ENCODE peak calls at places on chromosome 9, in six cellular contexts. Y, M, L, O, B and F are unnamed samples.

GRCh38 chr9:108142142-108142503 is 652.6 kb upstream of the KLF4 start:
- DNase-seq in Y (no peak), M (no peak), L (no peak), O (no peak), B (no peak), F (no peak)

GRCh38 chr9:119649205-119649604 is 280.0 kb upstream of the BRINP1 start:
- DNase-seq in Y (no peak), M (no peak), L (no peak), O (no peak), B (no peak), F (no peak)

GRCh38 chr9:84839538-84839937 is 170.0 kb downstream of the NTRK2 start:
- DNase-seq in Y (no peak), M (no peak), L (no peak), O (no peak), B (no peak), F (no peak)

GRCh38 chr9:34553511-34554021 is 30.8 kb upstream of the ENHO start:
- DNase-seq in Y (no peak), M (no peak), L (no peak), O (no peak), B (no peak), F (no peak)

GRCh38 chr9:121736147-121736721 is 84.8 kb downstream of the DAB2IP start:
- DNase-seq in Y (peak), M (no peak), L (peak), O (no peak), B (peak), F (no peak)

GRCh38 chr9:36933676-36934215 is 100.3 kb downstream of the PAX5 start:
- DNase-seq in Y (no peak), M (no peak), L (no peak), O (no peak), B (no peak), F (no peak)

GRCh38 chr9:34544035-34544434 is 21.2 kb upstream of the ENHO start:
- DNase-seq in Y (no peak), M (no peak), L (no peak), O (peak), B (no peak), F (no peak)

GRCh38 chr9:37582548-37583157 is 6.5 kb upstream of the FBXO10 start:
- DNase-seq in Y (peak), M (no peak), L (peak), O (peak), B (peak), F (no peak)

GRCh38 chr9:81656004-81656403 is 33.3 kb downstream of the TLE1 start:
- DNase-seq in Y (no peak), M (no peak), L (no peak), O (peak), B (no peak), F (peak)

DNA sequence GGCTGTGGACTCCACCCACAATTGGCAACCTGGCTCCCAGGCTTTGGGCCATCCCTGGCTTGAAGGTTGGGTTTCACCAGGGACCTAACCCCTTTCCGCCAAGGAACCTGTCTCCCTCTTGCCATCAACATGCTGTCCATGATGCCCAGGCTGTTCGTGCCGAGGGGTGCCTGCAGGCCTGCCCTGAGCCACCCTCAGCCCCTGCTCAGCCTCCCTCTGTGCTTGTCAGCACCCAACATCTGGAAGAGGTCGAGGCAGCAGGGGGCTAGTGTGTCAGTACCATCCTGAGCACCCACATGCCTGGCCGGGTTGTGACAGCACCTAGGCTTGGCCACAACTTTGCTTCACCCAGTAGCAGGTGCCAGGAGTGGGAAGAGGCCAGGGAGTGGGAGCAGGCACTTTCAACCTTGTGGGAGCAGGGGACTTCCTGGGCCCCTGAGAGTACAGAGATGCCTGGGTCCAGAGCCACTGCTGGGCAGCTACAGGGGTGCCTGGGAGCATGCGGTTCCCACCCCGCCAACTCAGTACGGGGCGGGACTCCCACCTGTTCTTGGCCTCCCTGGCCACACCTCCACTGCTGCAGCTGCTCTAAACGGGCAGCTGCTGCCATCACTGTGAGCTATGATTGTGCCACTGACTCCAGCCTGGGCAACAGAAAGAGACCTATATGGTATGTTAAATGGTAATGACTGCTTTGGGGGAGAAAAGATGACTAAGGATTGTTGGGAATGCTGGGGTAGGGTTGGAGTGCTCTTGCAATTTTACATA is 6.3 kb downstream of the PDCD1LG2 start:
- DNase-seq in Y (no peak), M (no peak), L (no peak), O (no peak), B (no peak), F (no peak)
- TF ChIP-seq BHLHE40 in Y (no peak), M (no peak), L (no peak), O (no peak), B (no peak), F (peak)

DNA sequence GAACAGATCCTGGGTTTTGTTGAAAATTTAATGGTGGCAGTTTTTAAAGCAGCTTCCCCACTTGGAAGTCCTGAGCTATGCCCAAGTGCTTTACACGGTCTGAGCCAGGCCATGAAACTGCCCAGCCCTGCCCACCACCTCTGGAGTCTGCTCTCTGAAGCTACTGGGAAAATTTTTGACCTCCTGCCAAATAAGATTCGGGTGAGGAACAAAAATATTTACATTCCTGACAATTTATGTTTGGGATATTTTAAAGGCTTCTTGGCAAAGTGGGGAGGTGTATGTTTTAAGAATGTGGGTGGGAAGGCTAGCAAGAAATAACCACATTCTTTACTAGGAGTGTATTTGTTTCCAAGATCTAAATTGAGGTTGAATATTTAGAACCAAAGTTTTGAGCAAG is 50.0 kb downstream of the HACD4 start:
- DNase-seq in Y (peak), M (no peak), L (no peak), O (no peak), B (no peak), F (no peak)
- TF ChIP-seq BHLHE40 in Y (no peak), M (no peak), L (no peak), O (no peak), B (no peak), F (no peak)

GRCh38 chr9:76658510-76659231 is 105.6 kb upstream of the PCA3 start:
- DNase-seq in Y (peak), M (peak), L (peak), O (peak), B (peak), F (no peak)
- TF ChIP-seq BHLHE40 in Y (no peak), M (no peak), L (no peak), O (no peak), B (no peak), F (no peak)

DNA sequence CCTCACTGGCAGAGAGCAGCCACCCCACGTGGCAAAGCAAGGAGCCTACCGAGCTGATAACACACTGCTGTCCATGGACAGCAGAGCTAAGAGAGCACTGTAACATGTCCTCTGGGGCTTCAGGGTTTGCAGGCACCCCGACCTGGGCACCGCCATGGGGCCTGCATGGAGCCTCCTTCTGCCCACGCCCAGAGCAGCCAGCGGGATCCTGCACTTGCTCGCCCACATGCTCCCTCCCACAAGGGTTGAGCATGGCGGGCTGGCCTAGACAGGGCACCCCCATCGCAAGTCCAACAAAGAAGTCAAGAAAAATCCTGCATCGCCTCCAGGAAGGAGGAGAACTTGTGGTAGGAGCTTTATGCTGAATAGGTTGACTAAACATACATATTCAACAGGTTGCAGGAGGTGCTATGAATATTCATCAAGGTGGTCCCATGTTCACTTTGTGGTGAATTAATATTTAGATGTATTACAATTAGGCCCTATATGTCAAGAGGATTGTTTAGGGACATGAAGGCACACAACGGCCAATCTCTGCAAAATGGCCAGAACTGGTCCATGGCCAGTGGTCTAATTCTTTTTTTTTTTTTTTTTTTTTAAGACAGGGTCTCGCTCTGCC is 3.8 kb upstream of the MIGA2 start:
- DNase-seq in Y (no peak), M (no peak), L (no peak), O (no peak), B (no peak), F (no peak)
- TF ChIP-seq BHLHE40 in Y (no peak), M (no peak), L (no peak), O (no peak), B (no peak), F (no peak)

DNA sequence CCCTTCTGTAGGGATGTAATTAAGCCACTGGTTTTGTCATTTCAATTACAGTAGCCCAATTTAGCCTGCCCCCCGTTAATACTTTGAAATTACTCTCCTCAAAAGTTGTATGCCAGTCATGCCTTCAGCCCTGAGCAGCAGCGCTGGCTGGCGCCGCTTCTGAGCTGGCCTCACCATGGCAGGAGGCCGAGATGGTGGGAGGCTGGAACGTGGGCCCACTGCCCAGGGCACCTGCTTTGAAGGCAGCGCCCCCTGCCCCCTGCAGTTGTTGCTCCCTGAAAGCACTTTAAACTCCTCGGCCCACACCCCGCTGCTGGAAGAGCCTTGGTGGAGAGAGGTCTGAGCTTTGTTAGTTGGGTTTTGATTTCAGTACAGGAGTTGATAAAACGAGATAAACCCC is 9.2 kb downstream of the MVB12B start:
- DNase-seq in Y (no peak), M (no peak), L (no peak), O (no peak), B (no peak), F (no peak)
- TF ChIP-seq BHLHE40 in Y (no peak), M (no peak), L (no peak), O (no peak), B (no peak), F (no peak)

DNA sequence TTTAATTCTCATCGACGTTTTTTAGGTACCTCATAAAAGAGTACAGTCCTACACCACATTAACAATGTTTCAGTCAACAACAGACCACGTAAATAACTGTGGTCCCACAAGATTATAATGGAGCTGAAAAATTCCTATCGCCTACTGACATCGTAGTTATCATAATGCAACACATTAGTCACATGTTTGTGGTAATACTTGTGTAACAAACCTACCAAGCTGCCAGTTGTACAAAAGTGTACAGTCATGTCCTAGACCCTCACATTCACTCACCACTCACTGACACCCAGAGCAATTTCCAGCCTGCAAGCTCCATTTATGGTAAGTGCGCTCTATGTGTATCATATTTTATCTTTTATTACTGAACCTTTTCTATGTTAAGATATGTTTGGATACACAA is 16.8 kb downstream of the GNAQ start:
- DNase-seq in Y (peak), M (no peak), L (no peak), O (no peak), B (no peak), F (no peak)
- TF ChIP-seq BHLHE40 in Y (no peak), M (no peak), L (no peak), O (no peak), B (no peak), F (no peak)

DNA sequence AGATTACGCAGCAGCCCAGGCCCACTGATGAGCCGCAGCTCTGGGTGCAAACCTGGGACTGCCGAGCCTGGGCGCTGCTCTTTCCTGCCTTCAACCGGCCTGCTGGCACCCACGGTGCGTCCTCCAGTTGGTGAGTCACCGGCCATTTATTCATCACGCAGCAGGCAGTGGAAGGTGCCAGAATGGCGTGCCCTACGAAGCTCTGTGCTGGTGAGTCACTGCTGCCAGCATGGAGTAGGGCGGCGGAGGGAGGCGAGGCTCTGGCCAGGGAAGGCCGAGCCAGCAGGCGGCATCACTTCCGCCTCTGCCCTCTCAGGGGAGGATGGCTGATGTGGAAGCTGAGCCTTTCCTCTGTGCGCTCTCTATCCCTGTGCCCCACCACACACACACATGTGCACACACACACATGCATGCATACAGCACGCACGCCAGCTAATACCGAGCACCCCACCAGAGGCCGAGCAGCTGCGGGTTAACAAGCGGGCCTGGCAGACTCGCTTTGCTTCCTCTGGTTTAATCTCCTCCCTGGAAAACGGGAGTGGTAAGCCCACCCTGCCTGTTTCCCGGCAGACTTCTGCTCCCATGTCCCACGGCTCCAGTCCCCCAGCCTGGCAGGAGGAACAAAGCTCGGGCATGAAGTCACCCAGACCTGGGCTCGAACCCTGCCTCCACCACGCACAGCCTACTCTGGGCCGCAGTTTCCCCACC is 39.2 kb downstream of the OLFM1 start:
- DNase-seq in Y (no peak), M (no peak), L (peak), O (no peak), B (no peak), F (no peak)
- TF ChIP-seq BHLHE40 in Y (no peak), M (no peak), L (no peak), O (no peak), B (no peak), F (no peak)

GRCh38 chr9:127549218-127549617 is 62.9 kb upstream of the STXBP1 start:
- DNase-seq in Y (no peak), M (no peak), L (no peak), O (no peak), B (no peak), F (no peak)
- TF ChIP-seq BHLHE40 in Y (no peak), M (no peak), L (no peak), O (no peak), B (no peak), F (no peak)

DNA sequence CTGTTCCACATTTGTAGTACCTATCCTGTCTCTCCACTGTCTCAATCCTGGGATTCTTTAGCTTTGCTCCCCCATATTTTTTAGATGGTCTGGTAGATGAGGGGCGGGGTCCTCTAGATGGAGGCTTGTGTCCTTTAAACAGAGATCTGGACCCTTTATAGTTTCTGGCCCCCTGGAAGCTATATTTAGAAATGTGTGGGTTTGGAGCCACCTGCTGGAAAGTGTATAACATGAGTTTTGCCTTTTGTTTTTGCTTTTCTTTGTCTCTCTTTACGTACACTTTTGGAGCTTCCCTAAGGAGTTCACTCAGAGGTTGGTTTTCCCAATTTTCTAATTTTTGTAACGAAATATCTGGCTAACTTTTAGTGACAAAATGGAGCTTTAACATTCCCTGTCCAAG is 110.7 kb downstream of the CFAP95 start:
- DNase-seq in Y (no peak), M (peak), L (no peak), O (peak), B (no peak), F (no peak)
- TF ChIP-seq BHLHE40 in Y (no peak), M (no peak), L (no peak), O (no peak), B (no peak), F (no peak)